ENCODE peak calls at places on chromosome 6, in four cellular contexts. C, Q, K and F are unnamed samples.

GRCh38 chr6:106591111-106591825 is 38.0 kb downstream of the RTN4IP1 start:
- DNase-seq in Q (no peak), C (no peak), K (peak), F (no peak)

GRCh38 chr6:83609248-83609647 is 96.9 kb downstream of the PRSS35 start:
- DNase-seq in Q (no peak), K (no peak), C (no peak), F (no peak)

GRCh38 chr6:139250296-139251274 is 41.2 kb downstream of the TXLNB start:
- DNase-seq in K (peak), C (peak), Q (no peak), F (peak)

GRCh38 chr6:44661221-44661609 is 273.7 kb downstream of the CDC5L start:
- DNase-seq in Q (no peak), C (no peak), K (peak), F (no peak)

GRCh38 chr6:38239719-38240451 is 399.8 kb downstream of the BTBD9 start:
- DNase-seq in Q (no peak), C (no peak), K (no peak), F (no peak)

GRCh38 chr6:110662468-110663211 is 152.6 kb downstream of the CDK19 start:
- DNase-seq in K (no peak), Q (no peak), C (no peak), F (no peak)

GRCh38 chr6:14658030-14658429 is 540.5 kb downstream of the CD83 start:
- DNase-seq in K (no peak), C (no peak), Q (no peak), F (no peak)

GRCh38 chr6:39980839-39981580 is 46.7 kb upstream of the MOCS1 start:
- DNase-seq in C (peak), Q (no peak), K (peak), F (peak)

GRCh38 chr6:162706236-162706635 is 21.3 kb downstream of the PRKN start:
- DNase-seq in K (no peak), C (no peak), Q (no peak), F (no peak)

GRCh38 chr6:128259735-128260685 is 260.4 kb downstream of the PTPRK start:
- DNase-seq in C (no peak), K (no peak), Q (no peak), F (no peak)

GRCh38 chr6:100144991-100145390 is 151.0 kb upstream of the MCHR2 start:
- DNase-seq in K (no peak), Q (no peak), C (no peak), F (no peak)

GRCh38 chr6:163531122-163531521 is 116.6 kb downstream of the QKI start:
- DNase-seq in C (no peak), Q (no peak), K (no peak), F (no peak)

GRCh38 chr6:161367472-161367871 is 93.6 kb upstream of the AGPAT4 start:
- DNase-seq in Q (no peak), K (peak), C (no peak), F (no peak)

GRCh38 chr6:18990313-18990978 is 603.3 kb downstream of the RNF144B start:
- DNase-seq in K (peak), C (peak), Q (no peak), F (peak)

GRCh38 chr6:116400376-116400775 is 29.6 kb downstream of the DSE start:
- DNase-seq in C (no peak), K (no peak), Q (no peak), F (no peak)

GRCh38 chr6:83879746-83880145 is 20.3 kb downstream of the CYB5R4 start:
- DNase-seq in C (no peak), K (no peak), Q (no peak), F (no peak)

GRCh38 chr6:147716434-147716833 is 207.9 kb downstream of the SAMD5 start:
- DNase-seq in Q (no peak), C (no peak), K (no peak), F (no peak)

GRCh38 chr6:91081452-91082067 is 494.7 kb upstream of the MAP3K7 start:
- DNase-seq in K (peak), C (peak), Q (no peak), F (peak)

GRCh38 chr6:119241124-119241491 is 108.5 kb downstream of the MAN1A1 start:
- DNase-seq in C (no peak), K (peak), Q (peak), F (no peak)

GRCh38 chr6:3895303-3895635 is 46.1 kb downstream of the FAM50B start:
- DNase-seq in C (no peak), Q (no peak), K (no peak), F (no peak)

GRCh38 chr6:3895805-3896204 is 46.6 kb downstream of the FAM50B start:
- DNase-seq in Q (no peak), C (no peak), K (no peak), F (no peak)

GRCh38 chr6:3893914-3894313 is 44.7 kb downstream of the FAM50B start:
- DNase-seq in K (no peak), Q (no peak), C (no peak), F (no peak)

GRCh38 chr6:3893487-3893886 is 44.3 kb downstream of the FAM50B start:
- DNase-seq in K (no peak), C (no peak), Q (no peak), F (no peak)

DNA sequence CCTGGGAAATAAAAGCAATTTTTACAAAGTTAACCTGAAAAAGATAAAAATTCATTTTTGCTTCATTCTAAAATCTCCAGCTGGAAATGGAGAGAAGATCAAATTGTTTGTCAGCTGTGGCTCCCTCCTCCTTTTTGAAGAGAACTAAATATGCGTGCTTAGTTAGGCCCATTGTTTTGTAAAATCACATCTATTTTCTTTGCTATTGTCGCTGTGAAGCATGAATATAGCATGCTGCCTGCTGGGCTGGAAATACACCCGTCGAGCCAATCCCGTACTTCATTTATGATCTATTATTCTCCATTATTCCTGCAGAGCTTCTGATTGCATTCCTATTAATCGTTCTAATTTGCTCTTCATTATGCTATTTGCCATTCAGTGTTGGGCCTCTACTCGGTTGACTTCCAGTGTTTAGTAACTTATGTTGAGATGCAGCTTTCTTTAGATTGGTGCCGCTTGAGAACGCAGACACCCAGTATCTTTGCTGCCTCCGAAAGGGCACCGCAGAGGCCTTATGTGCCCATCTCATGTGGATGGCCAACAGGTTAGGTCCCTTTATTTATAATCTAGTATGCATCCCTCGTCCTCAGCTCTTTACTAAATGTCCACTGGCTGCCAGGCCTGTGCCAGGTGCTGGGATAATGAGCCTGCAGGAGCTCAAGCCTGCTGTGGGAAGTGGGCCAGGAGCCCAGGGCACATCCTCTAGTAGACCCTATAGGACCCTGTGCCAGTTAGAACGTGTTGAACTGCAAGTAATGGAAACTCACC is 45.5 kb downstream of the FAM50B start:
- DNase-seq in C (no peak), K (no peak), Q (no peak), F (no peak)
- TF ChIP-seq TARDBP in C (no peak), K (no peak), Q (no peak), F (no peak)

GRCh38 chr6:98469146-98469545 is 365.2 kb upstream of the POU3F2 start:
- DNase-seq in Q (no peak), K (no peak), C (no peak), F (no peak)
- TF ChIP-seq TARDBP in Q (no peak), K (no peak), C (no peak), F (no peak)

GRCh38 chr6:157762636-157763035 is 60.4 kb upstream of the SNX9 start:
- DNase-seq in Q (no peak), K (peak), C (peak), F (no peak)
- TF ChIP-seq TARDBP in Q (no peak), K (no peak), C (no peak), F (no peak)

GRCh38 chr6:47041741-47042140 is 391 bp downstream of the ADGRF1 start:
- DNase-seq in K (no peak), Q (no peak), C (no peak), F (no peak)

GRCh38 chr6:47044418-47044817 is 2.3 kb upstream of the ADGRF1 start:
- DNase-seq in C (no peak), Q (no peak), K (no peak), F (no peak)

GRCh38 chr6:47047097-47047478 is 5.0 kb upstream of the ADGRF1 start:
- DNase-seq in K (no peak), Q (no peak), C (no peak), F (no peak)

GRCh38 chr6:47047479-47048411 is 5.6 kb upstream of the ADGRF1 start:
- DNase-seq in K (peak), Q (peak), C (peak), F (peak)

GRCh38 chr6:47042238-47042843 is at the start of gene ADGRF1:
- DNase-seq in K (no peak), Q (no peak), C (no peak), F (no peak)
- TF ChIP-seq TARDBP in K (no peak), Q (no peak), C (no peak), F (no peak)